ENCODE peak calls at places on chromosomes 6 and 20, in six cellular contexts. C is stomach, E is HAP-1, R is PC-3, Y is upper lobe of right lung, X is uterus. M is an unnamed sample. For H3K4me1, the result is how much of the 10 kb centered on the place peaks cover.

GRCh38 chr6:26172496-26172958 is 85.3 kb downstream of the HFE start:
- DNase-seq in R (no peak), Y (no peak), X (no peak), E (peak), C (no peak), M (peak)

GRCh38 chr6:46513533-46513932 is 22.3 kb upstream of the RCAN2 start:
- DNase-seq in Y (no peak), C (no peak), R (no peak), X (no peak), E (no peak), M (no peak)

GRCh38 chr6:11494786-11495564 is 42.6 kb upstream of the TMEM170B start:
- DNase-seq in R (no peak), E (no peak), X (no peak), C (no peak), Y (no peak), M (no peak)

GRCh38 chr20:7237251-7237650 is 469.8 kb downstream of the BMP2 start:
- DNase-seq in C (no peak), R (no peak), E (no peak), Y (no peak), X (no peak), M (no peak)

GRCh38 chr6:161658216-161658615 is 384.4 kb upstream of the AGPAT4 start:
- DNase-seq in E (no peak), R (no peak), C (no peak), X (no peak), Y (no peak), M (no peak)

GRCh38 chr6:156450421-156450820 is 326.8 kb upstream of the ARID1B start:
- DNase-seq in Y (no peak), E (no peak), R (no peak), C (no peak), X (no peak), M (no peak)

GRCh38 chr20:1075564-1075963 is 42.8 kb upstream of the PSMF1 start:
- DNase-seq in C (no peak), Y (no peak), X (no peak), R (no peak), E (no peak), M (no peak)

GRCh38 chr20:11124849-11125505 is 451.2 kb upstream of the JAG1 start:
- DNase-seq in C (no peak), X (no peak), E (no peak), R (no peak), Y (no peak), M (no peak)

GRCh38 chr6:108581237-108581931 is 20.7 kb downstream of the FOXO3 start:
- DNase-seq in Y (no peak), X (peak), C (no peak), R (peak), E (peak), M (no peak)

GRCh38 chr20:4014031-4014474 is 1.3 kb downstream of the RNF24 start:
- DNase-seq in C (peak), Y (no peak), X (peak), E (peak), R (peak), M (peak)

GRCh38 chr6:54846243-54846856 is at the start of gene FAM83B:
- DNase-seq in E (no peak), X (no peak), C (peak), Y (peak), R (no peak), M (no peak)

GRCh38 chr20:18180815-18181214 is 43.2 kb downstream of the KAT14 start:
- DNase-seq in R (no peak), C (no peak), X (no peak), E (no peak), Y (no peak), M (no peak)

GRCh38 chr6:157769776-157770430 is 53.1 kb upstream of the SNX9 start:
- DNase-seq in R (peak), E (no peak), Y (no peak), X (no peak), C (no peak), M (no peak)

GRCh38 chr6:160261991-160262718 is 3.5 kb upstream of the SLC22A2 start:
- DNase-seq in R (no peak), E (no peak), Y (no peak), X (no peak), C (no peak), M (no peak)

GRCh38 chr20:17504898-17505663 is 26.1 kb downstream of the BFSP1 start:
- DNase-seq in E (peak), X (peak), Y (peak), C (peak), R (peak), M (peak)

GRCh38 chr20:58714340-58714922 is 21.8 kb downstream of the NPEPL1 start:
- DNase-seq in E (peak), R (no peak), X (peak), C (no peak), Y (peak), M (no peak)

GRCh38 chr20:35395728-35396127 is 16.0 kb downstream of the UQCC1 start:
- DNase-seq in E (no peak), C (no peak), Y (no peak), X (no peak), R (no peak), M (no peak)

GRCh38 chr6:117272886-117273285 is 7.5 kb downstream of the VGLL2 start:
- DNase-seq in C (no peak), E (no peak), Y (no peak), R (no peak), X (no peak), M (no peak)

GRCh38 chr6:14165091-14165490 is 47.5 kb downstream of the CD83 start:
- DNase-seq in X (no peak), R (peak), E (no peak), Y (no peak), C (no peak), M (no peak)

GRCh38 chr6:142411145-142411544 is 109.3 kb downstream of the ADGRG6 start:
- DNase-seq in R (no peak), E (no peak), X (no peak), Y (no peak), C (no peak), M (no peak)

GRCh38 chr6:142414462-142414861 is 112.7 kb downstream of the ADGRG6 start:
- DNase-seq in R (peak), X (no peak), Y (no peak), E (no peak), C (no peak), M (no peak)

GRCh38 chr6:142416179-142416578 is 114.4 kb downstream of the ADGRG6 start:
- DNase-seq in E (peak), R (peak), X (no peak), C (no peak), Y (no peak), M (no peak)

GRCh38 chr6:142412241-142412640 is 110.4 kb downstream of the ADGRG6 start:
- DNase-seq in R (no peak), X (no peak), Y (no peak), E (no peak), C (no peak), M (no peak)

GRCh38 chr6:142413111-142413510 is 111.3 kb downstream of the ADGRG6 start:
- DNase-seq in X (no peak), E (no peak), Y (no peak), C (no peak), R (no peak), M (no peak)
- H3K4me1 ChIP-seq in X (under half), E (under half), Y (under half), C (under half), R (under half), M (under half)

GRCh38 chr6:44925100-44925739 is 402.9 kb upstream of the RUNX2 start:
- DNase-seq in R (no peak), Y (no peak), E (no peak), X (no peak), C (no peak), M (peak)
- H3K4me3 ChIP-seq in R (no peak), Y (no peak), E (no peak), X (no peak), C (no peak), M (peak)

DNA sequence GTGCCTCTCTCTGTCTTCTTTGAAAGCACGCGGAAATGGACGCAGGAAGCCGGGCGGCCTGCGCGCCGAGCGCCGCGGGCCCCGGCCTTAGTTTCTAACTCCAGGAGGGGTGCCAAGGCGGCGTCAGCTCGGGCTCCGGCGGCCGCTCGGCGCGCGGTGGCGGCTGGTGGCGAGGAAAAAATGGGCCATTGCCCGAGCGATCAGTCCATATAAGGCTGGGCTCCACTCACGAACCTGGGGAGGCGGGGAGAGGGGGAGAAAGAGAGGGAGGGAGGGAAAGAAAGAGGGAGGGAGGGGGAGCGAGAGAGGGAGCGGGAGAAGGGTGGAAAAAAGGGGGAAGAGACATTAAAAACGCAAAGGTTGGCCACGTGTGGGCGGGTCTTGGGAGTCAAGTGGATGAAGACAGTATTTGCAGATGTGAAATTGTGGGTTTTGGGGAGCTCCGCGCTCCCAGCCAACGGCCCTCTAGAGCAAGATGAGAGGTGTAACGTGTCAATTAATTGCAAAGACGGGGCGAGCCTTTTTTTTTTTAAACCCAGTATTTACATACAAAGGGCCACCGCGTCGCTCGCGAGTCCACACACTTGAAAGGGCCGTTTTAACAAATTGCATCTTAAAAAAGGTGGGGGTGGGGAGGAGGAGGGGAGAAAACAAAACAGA is at the start of gene NKX2-2:
- DNase-seq in R (no peak), X (no peak), C (no peak), Y (no peak), E (peak), M (no peak)
- H3K4me1 ChIP-seq in R (under half), X (under half), C (half or more), Y (half or more), E (under half), M (under half)

GRCh38 chr20:20710847-20711315 is 1.6 kb downstream of the RALGAPA2 start:
- DNase-seq in X (no peak), R (peak), C (peak), E (no peak), Y (no peak), M (no peak)
- H3K4me3 ChIP-seq in X (no peak), R (peak), C (peak), E (peak), Y (peak), M (peak)

M was measured in naive thymus-derived CD4-positive, alpha-beta T cell.